ENCODE peak calls at places on chromosome 11, in four cellular contexts. H is NCI-H1092 treated with DMSO at 0.1 percent for 48 hours, K is SK-N-SH, P is osteocyte. T is an unnamed sample.

GRCh38 chr11:74679513-74679865 is 51.7 kb downstream of the CHRDL2 start:
- DNase-seq in H (no peak), K (no peak), P (peak), T (no peak)

GRCh38 chr11:78740175-78741161 is 165.8 kb upstream of the NARS2 start:
- DNase-seq in H (no peak), K (peak), P (no peak), T (no peak)

GRCh38 chr11:44609783-44610155 is 44.3 kb downstream of the CD82 start:
- DNase-seq in H (peak), K (no peak), P (no peak), T (no peak)

GRCh38 chr11:45082744-45083543 is 63.5 kb upstream of the PRDM11 start:
- DNase-seq in H (no peak), K (no peak), P (no peak), T (no peak)

GRCh38 chr11:83249972-83250593 is 36.1 kb downstream of the CCDC90B start:
- DNase-seq in H (peak), K (peak), P (no peak), T (no peak)

GRCh38 chr11:32888805-32889204 is 3.8 kb upstream of the QSER1 start:
- DNase-seq in H (no peak), K (no peak), P (no peak), T (no peak)

GRCh38 chr11:90468923-90469322 is 246.1 kb upstream of the CHORDC1 start:
- DNase-seq in H (no peak), K (no peak), P (no peak), T (no peak)

GRCh38 chr11:72584293-72584921 is 89.8 kb downstream of the PDE2A start:
- DNase-seq in H (no peak), K (no peak), P (no peak), T (peak)

GRCh38 chr11:126929186-126930085 is 71.1 kb downstream of the KIRREL3 start:
- DNase-seq in H (no peak), K (no peak), P (no peak), T (no peak)

GRCh38 chr11:12529793-12530192 is 144.4 kb upstream of the TEAD1 start:
- DNase-seq in H (no peak), K (no peak), P (no peak), T (no peak)

GRCh38 chr11:65116370-65117205 is 913 bp downstream of the ZNHIT2 start:
- DNase-seq in H (peak), K (peak), P (no peak), T (peak)

GRCh38 chr11:113148652-113149051 is 165.7 kb upstream of the TTC12 start:
- DNase-seq in H (no peak), K (no peak), P (no peak), T (no peak)

GRCh38 chr11:65479184-65480145 is 19.4 kb upstream of the MALAT1 start:
- DNase-seq in H (peak), K (peak), P (no peak), T (no peak)

GRCh38 chr11:80109031-80109430 is 668.2 kb upstream of the TENM4 start:
- DNase-seq in H (no peak), K (no peak), P (no peak), T (no peak)

GRCh38 chr11:94537051-94537600 is 6.6 kb upstream of the FUT4 start:
- DNase-seq in H (no peak), K (no peak), P (no peak), T (no peak)

GRCh38 chr11:102079625-102080024 is 30.6 kb upstream of the YAP1 start:
- DNase-seq in H (no peak), K (no peak), P (no peak), T (no peak)

GRCh38 chr11:68223275-68223674 is 10.2 kb upstream of the KMT5B start:
- DNase-seq in H (no peak), K (no peak), P (no peak), T (no peak)

GRCh38 chr11:72969894-72970335 is 155.7 kb downstream of the ATG16L2 start:
- DNase-seq in H (no peak), K (no peak), P (no peak), T (no peak)

GRCh38 chr11:134592391-134592990 is 180.4 kb upstream of the B3GAT1 start:
- DNase-seq in H (no peak), K (peak), P (peak), T (peak)

GRCh38 chr11:117855452-117855851 is 21.0 kb downstream of the FXYD6 start:
- DNase-seq in H (no peak), K (no peak), P (no peak), T (no peak)

GRCh38 chr11:68682531-68682931 is 1.8 kb upstream of the GAL start:
- DNase-seq in H (no peak), K (no peak), P (no peak), T (no peak)

GRCh38 chr11:70501026-70501901 is 102.9 kb downstream of the CTTN start:
- DNase-seq in H (no peak), K (peak), P (no peak), T (no peak)

GRCh38 chr11:64745219-64745522 is 1.2 kb upstream of the RASGRP2 start:
- DNase-seq in H (no peak), K (peak), P (no peak), T (peak)

GRCh38 chr11:96272542-96273306 is 70.3 kb downstream of the MAML2 start:
- DNase-seq in H (no peak), K (no peak), P (no peak), T (no peak)

GRCh38 chr11:62556102-62556871 is 9.7 kb upstream of the AHNAK start:
- DNase-seq in H (no peak), K (peak), P (peak), T (peak)

GRCh38 chr11:62770778-62771143 is 435 bp upstream of the TAF6L start:
- DNase-seq in H (no peak), K (peak), P (no peak), T (no peak)

GRCh38 chr11:109423860-109424190 is 1.8 kb downstream of the C11orf87 start:
- DNase-seq in H (no peak), K (peak), P (no peak), T (no peak)

GRCh38 chr11:10638285-10638684 is 55.3 kb downstream of the IRAG1 start:
- DNase-seq in H (no peak), K (peak), P (no peak), T (no peak)